ENCODE peak calls at places on chromosomes 6 and 20, in ten cellular contexts. One of them, this sample, is unnamed.

GRCh38 chr20:47809561-47809960 is 24.3 kb upstream of the SULF2 start:
- DNase-seq in retinal pigment epithelial cell: no peak
- DNase-seq in effector CD4-positive, alpha-beta T cell: no peak
- DNase-seq in RWPE1: peak
- DNase-seq in iPS-NIHi11: peak
- DNase-seq in NCI-H460: no peak
- DNase-seq in small intestine: peak
- DNase-seq in NCI-H69: peak
- DNase-seq in GOT3: no peak
- DNase-seq in GM10248: no peak
- DNase-seq in this sample: peak

GRCh38 chr6:117861545-117861944 is 45.5 kb upstream of the SLC35F1 start:
- DNase-seq in retinal pigment epithelial cell: no peak
- DNase-seq in iPS-NIHi11: no peak
- DNase-seq in small intestine: no peak
- DNase-seq in effector CD4-positive, alpha-beta T cell: no peak
- DNase-seq in NCI-H460: no peak
- DNase-seq in GM10248: no peak
- DNase-seq in RWPE1: no peak
- DNase-seq in GOT3: no peak
- DNase-seq in NCI-H69: no peak
- DNase-seq in this sample: no peak

GRCh38 chr6:47420394-47421371 is 56.9 kb upstream of the CD2AP start:
- DNase-seq in NCI-H460: no peak
- DNase-seq in effector CD4-positive, alpha-beta T cell: no peak
- DNase-seq in RWPE1: peak
- DNase-seq in iPS-NIHi11: no peak
- DNase-seq in GM10248: no peak
- DNase-seq in small intestine: peak
- DNase-seq in NCI-H69: peak
- DNase-seq in GOT3: no peak
- DNase-seq in retinal pigment epithelial cell: no peak
- DNase-seq in this sample: peak

GRCh38 chr6:21046276-21046675 is 512.0 kb downstream of the CDKAL1 start:
- DNase-seq in small intestine: no peak
- DNase-seq in iPS-NIHi11: no peak
- DNase-seq in effector CD4-positive, alpha-beta T cell: no peak
- DNase-seq in NCI-H69: no peak
- DNase-seq in RWPE1: no peak
- DNase-seq in GM10248: no peak
- DNase-seq in NCI-H460: no peak
- DNase-seq in retinal pigment epithelial cell: no peak
- DNase-seq in GOT3: no peak
- DNase-seq in this sample: no peak

GRCh38 chr20:20547221-20547875 is 165.1 kb downstream of the RALGAPA2 start:
- DNase-seq in GOT3: no peak
- DNase-seq in small intestine: peak
- DNase-seq in RWPE1: no peak
- DNase-seq in effector CD4-positive, alpha-beta T cell: no peak
- DNase-seq in iPS-NIHi11: no peak
- DNase-seq in GM10248: no peak
- DNase-seq in NCI-H69: peak
- DNase-seq in retinal pigment epithelial cell: no peak
- DNase-seq in NCI-H460: no peak
- DNase-seq in this sample: peak

GRCh38 chr20:378961-379336 is 1.6 kb upstream of the TRIB3 start:
- DNase-seq in NCI-H69: no peak
- DNase-seq in small intestine: no peak
- DNase-seq in retinal pigment epithelial cell: no peak
- DNase-seq in RWPE1: no peak
- DNase-seq in GM10248: no peak
- DNase-seq in NCI-H460: no peak
- DNase-seq in iPS-NIHi11: no peak
- DNase-seq in GOT3: no peak
- DNase-seq in effector CD4-positive, alpha-beta T cell: no peak
- DNase-seq in this sample: no peak

GRCh38 chr6:82331031-82331773 is 32.4 kb upstream of the TPBG start:
- DNase-seq in effector CD4-positive, alpha-beta T cell: no peak
- DNase-seq in iPS-NIHi11: peak
- DNase-seq in RWPE1: peak
- DNase-seq in GM10248: no peak
- DNase-seq in GOT3: no peak
- DNase-seq in small intestine: no peak
- DNase-seq in NCI-H460: peak
- DNase-seq in retinal pigment epithelial cell: peak
- DNase-seq in NCI-H69: peak
- DNase-seq in this sample: peak

GRCh38 chr6:34583461-34583860 is 27.3 kb upstream of the SPDEF start:
- DNase-seq in NCI-H69: no peak
- DNase-seq in GM10248: no peak
- DNase-seq in iPS-NIHi11: no peak
- DNase-seq in NCI-H460: no peak
- DNase-seq in RWPE1: no peak
- DNase-seq in retinal pigment epithelial cell: no peak
- DNase-seq in small intestine: no peak
- DNase-seq in effector CD4-positive, alpha-beta T cell: no peak
- DNase-seq in GOT3: no peak
- DNase-seq in this sample: no peak

GRCh38 chr6:9365378-9365777 is 930.0 kb upstream of the SLC35B3 start:
- DNase-seq in GM10248: no peak
- DNase-seq in effector CD4-positive, alpha-beta T cell: no peak
- DNase-seq in RWPE1: no peak
- DNase-seq in retinal pigment epithelial cell: no peak
- DNase-seq in iPS-NIHi11: no peak
- DNase-seq in small intestine: no peak
- DNase-seq in NCI-H69: no peak
- DNase-seq in GOT3: no peak
- DNase-seq in NCI-H460: no peak
- DNase-seq in this sample: no peak

GRCh38 chr6:40436685-40437604 is 150.2 kb downstream of the LRFN2 start:
- DNase-seq in small intestine: peak
- DNase-seq in GOT3: no peak
- DNase-seq in RWPE1: peak
- DNase-seq in GM10248: no peak
- DNase-seq in NCI-H69: peak
- DNase-seq in NCI-H460: no peak
- DNase-seq in retinal pigment epithelial cell: no peak
- DNase-seq in iPS-NIHi11: no peak
- DNase-seq in effector CD4-positive, alpha-beta T cell: no peak
- DNase-seq in this sample: no peak

GRCh38 chr6:119350202-119351004 is 842 bp upstream of the MAN1A1 start:
- DNase-seq in effector CD4-positive, alpha-beta T cell: peak
- DNase-seq in retinal pigment epithelial cell: no peak
- DNase-seq in GM10248: peak
- DNase-seq in RWPE1: peak
- DNase-seq in GOT3: no peak
- DNase-seq in small intestine: peak
- DNase-seq in NCI-H460: no peak
- DNase-seq in NCI-H69: peak
- DNase-seq in iPS-NIHi11: no peak
- DNase-seq in this sample: peak

GRCh38 chr6:159695984-159696383 is 2.9 kb upstream of the SOD2 start:
- DNase-seq in effector CD4-positive, alpha-beta T cell: no peak
- DNase-seq in GOT3: no peak
- DNase-seq in RWPE1: no peak
- DNase-seq in small intestine: no peak
- DNase-seq in iPS-NIHi11: no peak
- DNase-seq in NCI-H69: no peak
- DNase-seq in GM10248: no peak
- DNase-seq in retinal pigment epithelial cell: no peak
- DNase-seq in NCI-H460: no peak
- DNase-seq in this sample: no peak

GRCh38 chr6:131532476-131533108 is 40.4 kb upstream of the ARG1 start:
- DNase-seq in GM10248: peak
- DNase-seq in iPS-NIHi11: no peak
- DNase-seq in retinal pigment epithelial cell: no peak
- DNase-seq in RWPE1: no peak
- DNase-seq in GOT3: no peak
- DNase-seq in small intestine: no peak
- DNase-seq in NCI-H69: no peak
- DNase-seq in NCI-H460: no peak
- DNase-seq in effector CD4-positive, alpha-beta T cell: no peak
- DNase-seq in this sample: no peak

GRCh38 chr20:46060301-46060881 is 29.4 kb downstream of the NCOA5 start:
- DNase-seq in retinal pigment epithelial cell: no peak
- DNase-seq in NCI-H460: no peak
- DNase-seq in NCI-H69: peak
- DNase-seq in GM10248: no peak
- DNase-seq in RWPE1: no peak
- DNase-seq in effector CD4-positive, alpha-beta T cell: no peak
- DNase-seq in small intestine: no peak
- DNase-seq in iPS-NIHi11: no peak
- DNase-seq in GOT3: no peak
- DNase-seq in this sample: no peak

GRCh38 chr20:64080013-64080812 is at the start of gene OPRL1:
- DNase-seq in small intestine: peak
- DNase-seq in GOT3: no peak
- DNase-seq in effector CD4-positive, alpha-beta T cell: peak
- DNase-seq in retinal pigment epithelial cell: no peak
- DNase-seq in NCI-H460: no peak
- DNase-seq in iPS-NIHi11: no peak
- DNase-seq in RWPE1: peak
- DNase-seq in GM10248: no peak
- DNase-seq in NCI-H69: no peak
- DNase-seq in this sample: no peak

GRCh38 chr6:10478187-10479040 is 42.7 kb upstream of the GCNT2 start:
- DNase-seq in small intestine: peak
- DNase-seq in effector CD4-positive, alpha-beta T cell: no peak
- DNase-seq in NCI-H69: peak
- DNase-seq in GM10248: peak
- DNase-seq in NCI-H460: peak
- DNase-seq in iPS-NIHi11: peak
- DNase-seq in GOT3: no peak
- DNase-seq in retinal pigment epithelial cell: no peak
- DNase-seq in RWPE1: peak
- DNase-seq in this sample: peak

GRCh38 chr6:33885121-33886057 is 81.6 kb upstream of the MLN start:
- DNase-seq in GOT3: no peak
- DNase-seq in effector CD4-positive, alpha-beta T cell: no peak
- DNase-seq in GM10248: no peak
- DNase-seq in retinal pigment epithelial cell: no peak
- DNase-seq in NCI-H460: peak
- DNase-seq in NCI-H69: no peak
- DNase-seq in RWPE1: peak
- DNase-seq in iPS-NIHi11: no peak
- DNase-seq in small intestine: peak
- DNase-seq in this sample: peak

GRCh38 chr6:73929421-73929820 is 233.4 kb downstream of the CD109 start:
- DNase-seq in NCI-H460: no peak
- DNase-seq in iPS-NIHi11: peak
- DNase-seq in effector CD4-positive, alpha-beta T cell: no peak
- DNase-seq in NCI-H69: no peak
- DNase-seq in retinal pigment epithelial cell: peak
- DNase-seq in GM10248: no peak
- DNase-seq in GOT3: no peak
- DNase-seq in small intestine: no peak
- DNase-seq in RWPE1: peak
- DNase-seq in this sample: peak

GRCh38 chr6:137910424-137910834 is 43.4 kb downstream of the TNFAIP3 start:
- DNase-seq in retinal pigment epithelial cell: no peak
- DNase-seq in RWPE1: no peak
- DNase-seq in NCI-H460: no peak
- DNase-seq in GM10248: no peak
- DNase-seq in GOT3: no peak
- DNase-seq in NCI-H69: no peak
- DNase-seq in small intestine: no peak
- DNase-seq in iPS-NIHi11: no peak
- DNase-seq in effector CD4-positive, alpha-beta T cell: no peak
- DNase-seq in this sample: no peak

GRCh38 chr6:35796236-35796635 is 887 bp downstream of the CLPS start:
- DNase-seq in GOT3: no peak
- DNase-seq in RWPE1: no peak
- DNase-seq in iPS-NIHi11: no peak
- DNase-seq in effector CD4-positive, alpha-beta T cell: no peak
- DNase-seq in NCI-H460: no peak
- DNase-seq in GM10248: no peak
- DNase-seq in NCI-H69: no peak
- DNase-seq in small intestine: no peak
- DNase-seq in retinal pigment epithelial cell: no peak
- DNase-seq in this sample: no peak

GRCh38 chr6:32462609-32463008 is 22.9 kb downstream of the HLA-DRA start:
- DNase-seq in iPS-NIHi11: no peak
- DNase-seq in small intestine: no peak
- DNase-seq in effector CD4-positive, alpha-beta T cell: no peak
- DNase-seq in NCI-H460: no peak
- DNase-seq in RWPE1: no peak
- DNase-seq in GM10248: no peak
- DNase-seq in retinal pigment epithelial cell: no peak
- DNase-seq in GOT3: no peak
- DNase-seq in NCI-H69: no peak
- DNase-seq in this sample: no peak

GRCh38 chr6:162704001-162704400 is 23.6 kb downstream of the PRKN start:
- DNase-seq in iPS-NIHi11: no peak
- DNase-seq in small intestine: no peak
- DNase-seq in NCI-H460: no peak
- DNase-seq in RWPE1: no peak
- DNase-seq in GOT3: no peak
- DNase-seq in retinal pigment epithelial cell: no peak
- DNase-seq in NCI-H69: peak
- DNase-seq in effector CD4-positive, alpha-beta T cell: no peak
- DNase-seq in GM10248: no peak
- DNase-seq in this sample: no peak

GRCh38 chr6:109453156-109453555 is 2.4 kb downstream of the MICAL1 start:
- DNase-seq in effector CD4-positive, alpha-beta T cell: no peak
- DNase-seq in RWPE1: no peak
- DNase-seq in small intestine: no peak
- DNase-seq in NCI-H69: no peak
- DNase-seq in GOT3: no peak
- DNase-seq in iPS-NIHi11: no peak
- DNase-seq in retinal pigment epithelial cell: no peak
- DNase-seq in NCI-H460: no peak
- DNase-seq in GM10248: no peak
- DNase-seq in this sample: no peak

GRCh38 chr6:136087986-136088385 is 162.1 kb downstream of the MTFR2 start:
- DNase-seq in NCI-H69: no peak
- DNase-seq in retinal pigment epithelial cell: no peak
- DNase-seq in NCI-H460: no peak
- DNase-seq in RWPE1: no peak
- DNase-seq in effector CD4-positive, alpha-beta T cell: no peak
- DNase-seq in small intestine: no peak
- DNase-seq in GOT3: no peak
- DNase-seq in GM10248: no peak
- DNase-seq in iPS-NIHi11: no peak
- DNase-seq in this sample: no peak

GRCh38 chr6:33575211-33575610 is 4.9 kb downstream of the BAK1 start:
- DNase-seq in RWPE1: no peak
- DNase-seq in GOT3: no peak
- DNase-seq in effector CD4-positive, alpha-beta T cell: no peak
- DNase-seq in iPS-NIHi11: no peak
- DNase-seq in NCI-H460: no peak
- DNase-seq in GM10248: no peak
- DNase-seq in retinal pigment epithelial cell: no peak
- DNase-seq in NCI-H69: no peak
- DNase-seq in small intestine: no peak
- DNase-seq in this sample: no peak

This sample was measured in HT-29.